ENCODE peak calls at places on chromosome 10, in nine cellular contexts. U, C, K, Q, S, N, L, W and J are unnamed samples.

GRCh38 chr10:85922363-85923129 is 444.0 kb downstream of the GRID1 start:
- DNase-seq in U (no peak), C (no peak), K (no peak), Q (no peak), S (no peak), N (no peak), L (no peak), W (no peak), J (no peak)

GRCh38 chr10:7817984-7818294 is 366 bp upstream of the TAF3 start:
- DNase-seq in U (no peak), C (no peak), K (no peak), Q (no peak), S (no peak), N (no peak), L (no peak), W (no peak), J (no peak)

GRCh38 chr10:51642591-51642990 is 56.8 kb downstream of the CSTF2T start:
- DNase-seq in U (no peak), C (no peak), K (no peak), Q (no peak), S (no peak), N (no peak), L (no peak), W (no peak), J (no peak)

GRCh38 chr10:62037166-62037831 is 135.8 kb downstream of the ARID5B start:
- DNase-seq in U (no peak), C (peak; percentile 86), K (no peak), Q (no peak), S (no peak), N (no peak), L (no peak), W (no peak), J (no peak)

GRCh38 chr10:116753759-116754158 is 11.4 kb upstream of the HSPA12A start:
- DNase-seq in U (no peak), C (no peak), K (no peak), Q (peak; percentile 75), S (no peak), N (no peak), L (no peak), W (no peak), J (no peak)

GRCh38 chr10:114374141-114374791 is 30.0 kb downstream of the AFAP1L2 start:
- DNase-seq in U (peak; percentile 75), C (no peak), K (no peak), Q (no peak), S (no peak), N (no peak), L (no peak), W (peak; percentile 46), J (no peak)

GRCh38 chr10:124003070-124003419 is 90.4 kb downstream of the CHST15 start:
- DNase-seq in U (no peak), C (no peak), K (no peak), Q (no peak), S (no peak), N (no peak), L (no peak), W (no peak), J (no peak)

GRCh38 chr10:103663802-103664201 is 170.3 kb downstream of the NEURL1 start:
- DNase-seq in U (peak; percentile 74), C (no peak), K (no peak), Q (no peak), S (no peak), N (no peak), L (no peak), W (no peak), J (no peak)

GRCh38 chr10:94002156-94002555 is 8.4 kb downstream of the PLCE1 start:
- DNase-seq in U (no peak), C (no peak), K (no peak), Q (no peak), S (no peak), N (no peak), L (no peak), W (peak; percentile 36), J (no peak)

GRCh38 chr10:110069502-110069982 is 61.8 kb downstream of the ADD3 start:
- DNase-seq in U (no peak), C (no peak), K (no peak), Q (no peak), S (no peak), N (no peak), L (no peak), W (no peak), J (no peak)